ENCODE peak calls at places on chromosome X, in five cellular contexts. Y is cardiac muscle cell; Z is Karpas-422; V is CD4-positive, alpha-beta memory T cell; T is GM23248. W is an unnamed sample.

GRCh38 chrX:128310912-128311311 is 258.7 kb upstream of the ACTRT1 start:
- DNase-seq in T (no peak), V (no peak), Y (no peak), Z (no peak), W (no peak)

GRCh38 chrX:109697855-109698254 is 35.2 kb downstream of the ACSL4 start:
- DNase-seq in T (no peak), V (no peak), Y (no peak), Z (no peak), W (no peak)

GRCh38 chrX:103376118-103376978 is at the start of gene BEX3:
- DNase-seq in Y (peak; percentile 77), T (peak; percentile 68), Z (no peak), V (peak; percentile 27), W (peak; percentile 32)

GRCh38 chrX:133448512-133449076 is 33.3 kb upstream of the GPC4 start:
- DNase-seq in Z (no peak), T (no peak), V (no peak), Y (peak; percentile 0), W (no peak)

GRCh38 chrX:73785493-73785892 is 222.5 kb downstream of the CHIC1 start:
- DNase-seq in Y (no peak), V (no peak), Z (no peak), T (no peak), W (no peak)

GRCh38 chrX:116781926-116782325 is 319.1 kb upstream of the CT83 start:
- DNase-seq in V (no peak), Y (no peak), Z (no peak), T (no peak), W (no peak)

GRCh38 chrX:10106801-10107200 is 50.0 kb upstream of the CLCN4 start:
- DNase-seq in V (peak; percentile 43), Y (no peak), T (no peak), Z (peak; percentile 67), W (peak; percentile 71)

GRCh38 chrX:44094821-44095530 is 121.8 kb upstream of the NDP start:
- DNase-seq in Z (no peak), Y (no peak), T (no peak), V (no peak), W (no peak)

GRCh38 chrX:6021316-6022091 is 207.2 kb downstream of the NLGN4X start:
- DNase-seq in V (no peak), T (peak; percentile 28), Y (peak; percentile 2), Z (peak; percentile 83), W (no peak)

GRCh38 chrX:83845397-83845796 is 15.5 kb upstream of the CYLC1 start:
- DNase-seq in V (peak; percentile 12), Y (peak; percentile 0), T (peak; percentile 43), Z (peak; percentile 78), W (no peak)

GRCh38 chrX:1535241-1536041 is 1.5 kb downstream of the P2RY8 start:
- DNase-seq in Y (no peak), T (no peak), Z (peak; percentile 82), V (peak; percentile 31), W (peak; percentile 7)

GRCh38 chrX:110125435-110125834 is 122.5 kb downstream of the TMEM164 start:
- DNase-seq in T (no peak), Y (no peak), V (no peak), Z (peak; percentile 45), W (no peak)

GRCh38 chrX:70656304-70656703 is 211.7 kb downstream of the DLG3 start:
- DNase-seq in Y (no peak), V (no peak), Z (no peak), T (no peak), W (no peak)

DNA sequence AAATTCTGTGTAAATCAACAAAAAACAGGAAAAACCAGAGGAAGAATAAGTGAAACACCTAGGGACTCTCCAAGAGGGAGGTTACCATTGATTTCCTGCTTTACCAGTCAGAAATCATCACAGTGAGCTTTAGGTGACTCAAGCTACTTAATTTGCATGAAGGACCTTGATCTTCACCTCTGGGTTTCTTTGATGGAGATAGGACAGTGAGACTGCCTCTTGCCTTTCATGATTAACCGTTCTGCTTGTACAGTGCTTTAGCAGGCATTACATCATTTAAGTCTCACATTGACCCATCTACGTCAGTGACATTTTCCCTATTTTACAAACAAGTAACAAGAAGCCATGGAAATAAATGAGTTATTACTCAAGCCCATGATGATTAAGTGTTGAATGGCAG is 3.4 kb upstream of the GK start:
- DNase-seq in V (peak; percentile 16), T (no peak), Y (peak; percentile 27), Z (no peak), W (no peak)
- H3K4me1 ChIP-seq in V (peaks cover 25% of the 10 kb centered on the region), T (peaks cover 13% of the 10 kb centered on the region), Y (no peaks in the 10 kb centered on the region), Z (peaks cover 22% of the 10 kb centered on the region), W (peaks cover 3% of the 10 kb centered on the region)

DNA sequence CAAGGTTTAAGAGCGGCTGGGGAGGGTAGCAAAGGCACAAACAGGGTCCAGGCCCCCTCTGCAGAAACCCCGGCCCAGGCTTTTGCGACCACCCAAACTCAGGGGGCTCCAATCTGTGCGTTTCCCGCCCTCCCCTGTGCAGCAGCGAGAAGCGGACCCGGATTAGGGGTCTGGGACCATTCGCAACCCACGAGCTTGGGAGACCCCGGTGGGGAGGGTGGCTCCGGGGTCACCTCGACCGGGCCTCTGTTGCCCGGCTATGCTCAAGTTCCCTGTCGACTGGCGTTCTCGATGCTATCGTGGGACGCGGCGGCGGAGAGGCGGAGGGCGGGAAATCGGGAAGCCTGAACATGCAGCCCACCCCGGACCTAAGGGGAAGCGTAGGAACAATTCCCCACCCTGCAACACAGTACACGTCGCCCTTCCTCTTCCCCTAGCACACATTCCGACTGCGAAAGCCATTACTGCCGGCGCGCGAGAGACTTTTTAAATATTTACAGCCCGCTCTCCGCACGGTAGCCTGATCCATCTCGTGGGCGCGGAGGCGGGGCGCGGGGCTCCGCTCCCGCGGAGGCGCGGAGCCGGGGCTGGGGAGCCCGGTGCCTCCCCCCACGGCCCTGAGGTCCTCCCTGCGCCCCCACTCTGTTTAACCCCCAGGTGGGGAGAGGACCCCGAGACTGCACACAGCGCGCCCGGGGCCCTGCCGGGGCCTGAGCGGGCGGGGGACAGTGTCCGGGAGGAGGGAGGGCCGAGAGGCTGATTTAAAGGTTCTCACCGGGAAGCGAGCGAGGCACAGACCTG is 48.1 kb upstream of the BCOR start:
- DNase-seq in Y (no peak), T (peak; percentile 50), Z (no peak), V (no peak), W (no peak)
- H3K4me1 ChIP-seq in Y (peaks cover 45% of the 10 kb centered on the region), T (peaks cover 2% of the 10 kb centered on the region), Z (no peaks in the 10 kb centered on the region), V (peaks cover 5% of the 10 kb centered on the region), W (peaks cover 6% of the 10 kb centered on the region)

GRCh38 chrX:24760601-24761000 is 66.9 kb downstream of the POLA1 start:
- DNase-seq in T (peak; percentile 55), V (no peak), Y (peak; percentile 40), Z (no peak), W (no peak)
- H3K4me1 ChIP-seq in T (peaks cover 11% of the 10 kb centered on the region), V (no peaks in the 10 kb centered on the region), Y (no peaks in the 10 kb centered on the region), Z (no peaks in the 10 kb centered on the region), W (no peaks in the 10 kb centered on the region)

GRCh38 chrX:154733072-154733425 is 17.8 kb downstream of the GAB3 start:
- DNase-seq in T (no peak), V (no peak), Z (no peak), Y (no peak), W (no peak)
- H3K4me1 ChIP-seq in T (peaks cover 78% of the 10 kb centered on the region), V (peaks cover 93% of the 10 kb centered on the region), Z (peaks cover 9% of the 10 kb centered on the region), Y (no peaks in the 10 kb centered on the region), W (peaks cover 92% of the 10 kb centered on the region)

GRCh38 chrX:100642296-100642695 is 1.7 kb upstream of the SRPX2 start:
- DNase-seq in Z (no peak), T (no peak), V (no peak), Y (no peak), W (no peak)
- H3K4me1 ChIP-seq in Z (peaks cover 8% of the 10 kb centered on the region), T (peaks cover 27% of the 10 kb centered on the region), V (peaks cover under 1% of the 10 kb centered on the region), Y (no peaks in the 10 kb centered on the region), W (peaks cover 2% of the 10 kb centered on the region)

DNA sequence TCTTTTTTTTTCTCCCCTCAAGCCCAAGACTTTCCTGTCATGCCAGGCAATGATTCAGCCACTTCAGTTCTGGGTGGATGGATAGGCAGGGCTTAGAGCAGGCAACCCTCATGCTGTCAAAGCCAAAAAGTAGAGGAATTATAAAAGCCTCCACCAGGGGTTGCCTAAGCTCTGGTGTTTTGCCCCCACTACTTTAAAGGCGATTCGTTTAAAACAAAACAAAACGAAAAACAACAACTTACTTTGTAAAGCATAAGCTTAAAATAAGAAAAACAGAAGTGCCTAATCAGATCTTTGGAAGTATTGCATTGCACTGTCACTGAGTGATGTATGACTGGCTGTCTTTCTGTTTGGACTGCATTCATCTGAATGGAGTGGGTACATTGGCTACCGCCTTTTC is 5.3 kb upstream of the IDS start:
- DNase-seq in T (peak; percentile 61), V (no peak), Y (no peak), Z (peak; percentile 72), W (no peak)
- H3K4me1 ChIP-seq in T (peaks cover 5% of the 10 kb centered on the region), V (peaks cover 29% of the 10 kb centered on the region), Y (no peaks in the 10 kb centered on the region), Z (peaks cover 11% of the 10 kb centered on the region), W (peaks cover 37% of the 10 kb centered on the region)